ENCODE peak calls at places on chromosomes 7 and 10, in nine cellular contexts. P is breast epithelium; Z is CD8-positive, alpha-beta T cell; E is OCI-LY7; X is heart right ventricle; S is ovary; G is AG04450; J is heart left ventricle; K is lung. M is an unnamed sample.

GRCh38 chr10:25308278-25308677 is 133.5 kb downstream of the GPR158 start:
- DNase-seq in P (no peak), Z (no peak), E (no peak), X (no peak), S (no peak), G (no peak), J (no peak), K (no peak), M (no peak)

GRCh38 chr7:141158562-141158961 is 84.7 kb downstream of the TMEM178B start:
- DNase-seq in P (peak; percentile 46), Z (no peak), E (no peak), X (no peak), S (no peak), G (peak; percentile 66), J (peak; percentile 25), K (peak; percentile 37), M (no peak)

GRCh38 chr10:116771891-116772290 is 29.5 kb upstream of the HSPA12A start:
- DNase-seq in P (no peak), Z (no peak), E (no peak), X (no peak), S (no peak), G (no peak), J (no peak), K (no peak), M (no peak)

GRCh38 chr10:8435186-8436055 is 380.9 kb downstream of the GATA3 start:
- DNase-seq in P (peak; percentile 65), Z (no peak), E (no peak), X (no peak), S (no peak), G (no peak), J (no peak), K (no peak), M (no peak)

GRCh38 chr7:43956022-43956421 is 29.8 kb downstream of the UBE2D4 start:
- DNase-seq in P (no peak), Z (no peak), E (peak; percentile 60), X (no peak), S (no peak), G (no peak), J (no peak), K (no peak), M (no peak)

GRCh38 chr10:43322321-43322720 is 49.1 kb upstream of the FXYD4 start:
- DNase-seq in P (no peak), Z (no peak), E (no peak), X (no peak), S (no peak), G (no peak), J (no peak), K (peak; percentile 52), M (no peak)

GRCh38 chr7:24697416-24697815 is 59.8 kb downstream of the GSDME start:
- DNase-seq in P (no peak), Z (no peak), E (no peak), X (no peak), S (no peak), G (no peak), J (no peak), K (no peak), M (no peak)

GRCh38 chr7:127632276-127632910 is 14.5 kb upstream of the PAX4 start:
- DNase-seq in P (no peak), Z (no peak), E (no peak), X (no peak), S (no peak), G (peak; percentile 73), J (no peak), K (no peak), M (no peak)

GRCh38 chr7:28411876-28412662 is at the start of gene CREB5:
- DNase-seq in P (no peak), Z (no peak), E (peak; percentile 34), X (no peak), S (no peak), G (no peak), J (peak; percentile 21), K (no peak), M (no peak)

GRCh38 chr7:115561341-115562110 is 469.0 kb downstream of the TFEC start:
- DNase-seq in P (no peak), Z (no peak), E (no peak), X (no peak), S (no peak), G (peak; percentile 15), J (no peak), K (no peak), M (no peak)

GRCh38 chr7:27147211-27148030 is at the start of gene HOXA6:
- DNase-seq in P (peak; percentile 89), Z (no peak), E (no peak), X (no peak), S (peak; percentile 45), G (no peak), J (no peak), K (no peak), M (peak; percentile 31)

GRCh38 chr7:33744293-33744692 is 161.0 kb upstream of the BMPER start:
- DNase-seq in P (no peak), Z (no peak), E (peak; percentile 69), X (no peak), S (no peak), G (no peak), J (no peak), K (no peak), M (no peak)

GRCh38 chr10:22849077-22849810 is 78.6 kb upstream of the ARMC3 start:
- DNase-seq in P (peak; percentile 83), Z (no peak), E (no peak), X (peak; percentile 84), S (peak; percentile 24), G (no peak), J (peak; percentile 69), K (peak; percentile 57), M (no peak)

GRCh38 chr7:135743907-135744789 is 4.5 kb downstream of the FAM180A start:
- DNase-seq in P (no peak), Z (no peak), E (no peak), X (no peak), S (no peak), G (no peak), J (peak; percentile 35), K (no peak), M (no peak)

GRCh38 chr7:7693881-7694280 is 24.5 kb downstream of the RPA3 start:
- DNase-seq in P (no peak), Z (no peak), E (no peak), X (no peak), S (no peak), G (peak; percentile 66), J (no peak), K (no peak), M (no peak)

GRCh38 chr7:73991522-73992103 is 36.4 kb upstream of the ELN start:
- DNase-seq in P (no peak), Z (no peak), E (no peak), X (no peak), S (no peak), G (no peak), J (no peak), K (no peak), M (no peak)

GRCh38 chr7:154509192-154509591 is 457.0 kb downstream of the DPP6 start:
- DNase-seq in P (no peak), Z (no peak), E (no peak), X (no peak), S (no peak), G (no peak), J (no peak), K (no peak), M (no peak)

GRCh38 chr7:154512121-154512621 is 460.0 kb downstream of the DPP6 start:
- DNase-seq in P (no peak), Z (no peak), E (no peak), X (no peak), S (no peak), G (no peak), J (no peak), K (no peak), M (no peak)
- H3K27ac ChIP-seq in P (no peak overlapping the region), Z (no peak overlapping the region), E (no peak overlapping the region), X (no peak overlapping the region), S (no peak overlapping the region), G (no peak overlapping the region), J (no peak overlapping the region), K (no peak overlapping the region), M (no peak overlapping the region)

GRCh38 chr7:157250605-157251228 is 86.1 kb upstream of the DNAJB6 start:
- DNase-seq in P (no peak), Z (peak; percentile 46), E (peak; percentile 72), X (no peak), S (no peak), G (no peak), J (no peak), K (peak; percentile 54), M (peak; percentile 26)

GRCh38 chr7:157255201-157255606 is 81.6 kb upstream of the DNAJB6 start:
- DNase-seq in P (no peak), Z (no peak), E (no peak), X (no peak), S (no peak), G (no peak), J (no peak), K (no peak), M (no peak)

GRCh38 chr7:157248659-157249058 is 88.1 kb upstream of the DNAJB6 start:
- DNase-seq in P (no peak), Z (no peak), E (no peak), X (no peak), S (no peak), G (no peak), J (no peak), K (no peak), M (no peak)

DNA sequence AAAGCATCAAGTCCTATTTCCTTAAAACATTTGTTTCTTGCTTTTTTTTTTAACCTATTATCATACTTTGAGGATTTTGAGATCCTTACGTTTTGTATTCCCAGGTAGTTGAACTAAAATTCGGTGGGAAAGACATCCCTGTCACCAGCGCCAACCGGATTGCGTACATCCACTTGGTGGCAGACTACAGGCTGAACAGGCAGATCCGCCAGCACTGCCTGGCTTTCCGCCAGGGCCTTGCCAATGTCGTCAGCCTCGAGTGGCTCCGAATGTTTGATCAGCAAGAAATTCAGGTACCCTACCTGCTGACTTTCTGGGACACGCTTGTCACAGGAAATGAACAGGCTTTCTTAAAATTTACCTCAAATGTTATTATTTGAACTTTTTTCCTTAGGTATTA is 83.0 kb upstream of the DNAJB6 start:
- DNase-seq in P (peak; percentile 84), Z (no peak), E (no peak), X (peak; percentile 72), S (no peak), G (no peak), J (peak; percentile 70), K (peak; percentile 90), M (no peak)
- TF ChIP-seq CTCF in P (peak; percentile 29), Z (no peak), E (no peak), X (peak; percentile 48), S (no peak), G (no peak), J (peak; percentile 10), K (no peak), M (no peak)

DNA sequence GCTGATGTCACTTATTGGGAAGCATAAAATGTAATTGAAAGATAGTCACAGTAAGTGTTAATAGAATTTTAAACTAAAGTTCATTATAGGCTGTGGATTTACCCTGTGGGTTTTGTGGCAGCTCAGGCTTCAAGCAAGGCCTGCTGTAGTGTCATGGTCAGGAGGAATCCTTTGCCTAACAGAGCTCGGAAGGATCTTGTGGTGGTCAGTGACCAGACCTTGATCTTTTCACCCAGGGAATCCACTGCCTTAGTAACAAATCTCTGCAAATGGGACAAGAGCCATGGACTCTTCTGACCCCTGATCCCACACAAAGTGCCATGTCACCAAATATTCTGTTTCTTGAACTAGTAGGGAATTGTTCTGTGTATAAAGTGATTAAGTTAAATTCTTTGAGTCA is 20.6 kb upstream of the HDAC9 start:
- DNase-seq in P (no peak), Z (no peak), E (no peak), X (no peak), S (no peak), G (no peak), J (no peak), K (no peak), M (no peak)
- H3K9me3 ChIP-seq in P (no peaks in the 10 kb centered on the region), Z (no peaks in the 10 kb centered on the region), E (no peaks in the 10 kb centered on the region), X (no peaks in the 10 kb centered on the region), S (no peaks in the 10 kb centered on the region), G (no peaks in the 10 kb centered on the region), J (no peaks in the 10 kb centered on the region), K (no peaks in the 10 kb centered on the region), M (no peaks in the 10 kb centered on the region)

GRCh38 chr7:130009848-130010688 is 41.1 kb downstream of the ZC3HC1 start:
- DNase-seq in P (no peak), Z (no peak), E (no peak), X (no peak), S (peak; percentile 24), G (peak; percentile 32), J (no peak), K (no peak), M (no peak)
- H3K27ac ChIP-seq in P (peak overlapping the region; percentile 96), Z (no peak overlapping the region), E (no peak overlapping the region), X (peak overlapping the region; percentile 43), S (no peak overlapping the region), G (peak overlapping the region; percentile 88), J (peak overlapping the region; percentile 34), K (no peak overlapping the region), M (no peak overlapping the region)